ENCODE peak calls at places on chromosomes 6 and 20, in seven cellular contexts. E, Y, R, L, O, D and F are unnamed samples.
A peak's percentile ranks its signal among the peaks of the same experiment; 100 is the strongest.

GRCh38 chr6:69735029-69735428 is 61.8 kb downstream of the LMBRD1 start:
- DNase-seq in E (no peak), Y (no peak), R (no peak), L (peak; percentile 2), O (no peak), D (no peak), F (no peak)

GRCh38 chr20:1816384-1817381 is 78.5 kb upstream of the SIRPA start:
- DNase-seq in E (peak; percentile 86), Y (peak; percentile 63), R (no peak), L (no peak), O (no peak), D (no peak), F (no peak)

GRCh38 chr6:170423814-170424633 is 117.5 kb downstream of the FAM120B start:
- DNase-seq in E (no peak), Y (no peak), R (no peak), L (no peak), O (no peak), D (no peak), F (no peak)

GRCh38 chr6:43735642-43736199 is 34.3 kb upstream of the VEGFA start:
- DNase-seq in E (no peak), Y (no peak), R (no peak), L (no peak), O (no peak), D (no peak), F (no peak)

GRCh38 chr6:95203153-95203754 is 374.1 kb upstream of the MANEA start:
- DNase-seq in E (no peak), Y (peak; percentile 45), R (no peak), L (peak; percentile 52), O (no peak), D (peak; percentile 71), F (peak; percentile 48)

GRCh38 chr6:2823104-2823850 is 18.4 kb downstream of the SERPINB1 start:
- DNase-seq in E (no peak), Y (peak; percentile 36), R (no peak), L (no peak), O (no peak), D (peak; percentile 23), F (no peak)

GRCh38 chr6:167493961-167494697 is 169.2 kb downstream of the TTLL2 start:
- DNase-seq in E (no peak), Y (no peak), R (no peak), L (peak; percentile 37), O (no peak), D (no peak), F (no peak)

GRCh38 chr6:63573899-63574553 is 1.7 kb downstream of the LOC128125822 start:
- DNase-seq in E (peak; percentile 49), Y (peak; percentile 64), R (no peak), L (peak; percentile 40), O (peak; percentile 63), D (peak; percentile 80), F (peak; percentile 42)

GRCh38 chr6:42313941-42314570 is 96.4 kb upstream of the MRPS10 start:
- DNase-seq in E (no peak), Y (peak; percentile 86), R (no peak), L (no peak), O (no peak), D (peak; percentile 21), F (no peak)

GRCh38 chr6:41712651-41713103 is 22.7 kb downstream of the TFEB start:
- DNase-seq in E (peak; percentile 32), Y (no peak), R (no peak), L (no peak), O (peak; percentile 81), D (no peak), F (no peak)

GRCh38 chr6:41706876-41707564 is 28.4 kb downstream of the TFEB start:
- DNase-seq in E (peak; percentile 34), Y (peak; percentile 53), R (no peak), L (no peak), O (no peak), D (peak; percentile 58), F (no peak)

GRCh38 chr20:41664584-41664983 is 46.4 kb upstream of the CHD6 start:
- DNase-seq in E (peak; percentile 8), Y (peak; percentile 14), R (peak; percentile 42), L (no peak), O (no peak), D (no peak), F (no peak)

GRCh38 chr6:100488231-100488630 is 23.5 kb upstream of the SIM1 start:
- DNase-seq in E (no peak), Y (no peak), R (no peak), L (no peak), O (no peak), D (no peak), F (no peak)

GRCh38 chr20:42442728-42443127 is 747.0 kb downstream of the PTPRT start:
- DNase-seq in E (no peak), Y (no peak), R (no peak), L (no peak), O (no peak), D (no peak), F (no peak)

GRCh38 chr6:7846971-7847818 is 63.4 kb downstream of the TXNDC5 start:
- DNase-seq in E (no peak), Y (peak; percentile 74), R (no peak), L (no peak), O (no peak), D (no peak), F (no peak)

GRCh38 chr6:105041880-105042279 is 85.0 kb downstream of the LIN28B start:
- DNase-seq in E (no peak), Y (no peak), R (no peak), L (no peak), O (no peak), D (no peak), F (no peak)

GRCh38 chr6:125804264-125804663 is 13.5 kb downstream of the NCOA7 start:
- DNase-seq in E (no peak), Y (no peak), R (no peak), L (no peak), O (no peak), D (no peak), F (no peak)

GRCh38 chr6:43246301-43247114 is 3.2 kb downstream of the TTBK1 start:
- DNase-seq in E (no peak), Y (no peak), R (no peak), L (peak; percentile 69), O (peak; percentile 74), D (peak; percentile 53), F (peak; percentile 74)

GRCh38 chr6:139250296-139251274 is 41.2 kb downstream of the TXLNB start:
- DNase-seq in E (peak; percentile 17), Y (peak; percentile 59), R (peak; percentile 72), L (peak; percentile 61), O (peak; percentile 41), D (peak; percentile 72), F (peak; percentile 74)

GRCh38 chr6:15948930-15949900 is 179.7 kb upstream of the MYLIP start:
- DNase-seq in E (no peak), Y (no peak), R (no peak), L (peak; percentile 41), O (peak; percentile 79), D (peak; percentile 72), F (no peak)

GRCh38 chr6:130535242-130535641 is 169.4 kb downstream of the TMEM200A start:
- DNase-seq in E (no peak), Y (no peak), R (no peak), L (no peak), O (no peak), D (no peak), F (no peak)

GRCh38 chr6:130534627-130535026 is 168.8 kb downstream of the TMEM200A start:
- DNase-seq in E (no peak), Y (no peak), R (no peak), L (no peak), O (no peak), D (no peak), F (no peak)

DNA sequence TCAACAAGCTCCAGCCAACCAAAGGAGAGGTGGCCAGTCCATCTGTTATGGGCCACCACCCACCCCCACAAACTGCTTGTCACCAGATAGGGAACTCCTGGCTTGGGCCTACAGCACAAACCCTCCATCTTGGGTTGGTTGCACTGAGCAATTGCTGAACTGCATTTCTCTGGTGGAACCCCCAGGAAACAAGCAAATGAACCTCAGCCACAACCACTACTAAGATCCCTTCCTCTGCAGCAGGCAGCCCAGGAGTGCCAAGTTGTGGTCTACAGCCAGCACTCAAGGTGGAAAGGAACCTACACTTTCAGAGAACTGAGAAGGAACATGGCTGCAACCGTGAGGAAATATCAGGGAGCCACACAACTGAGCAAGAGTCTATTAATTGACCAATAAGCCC is 171.6 kb downstream of the TMEM200A start:
- DNase-seq in E (no peak), Y (no peak), R (no peak), L (no peak), O (no peak), D (no peak), F (no peak)
- TF ChIP-seq CTCF in E (no peak), Y (no peak), R (no peak), L (no peak), O (no peak), D (no peak), F (no peak)

DNA sequence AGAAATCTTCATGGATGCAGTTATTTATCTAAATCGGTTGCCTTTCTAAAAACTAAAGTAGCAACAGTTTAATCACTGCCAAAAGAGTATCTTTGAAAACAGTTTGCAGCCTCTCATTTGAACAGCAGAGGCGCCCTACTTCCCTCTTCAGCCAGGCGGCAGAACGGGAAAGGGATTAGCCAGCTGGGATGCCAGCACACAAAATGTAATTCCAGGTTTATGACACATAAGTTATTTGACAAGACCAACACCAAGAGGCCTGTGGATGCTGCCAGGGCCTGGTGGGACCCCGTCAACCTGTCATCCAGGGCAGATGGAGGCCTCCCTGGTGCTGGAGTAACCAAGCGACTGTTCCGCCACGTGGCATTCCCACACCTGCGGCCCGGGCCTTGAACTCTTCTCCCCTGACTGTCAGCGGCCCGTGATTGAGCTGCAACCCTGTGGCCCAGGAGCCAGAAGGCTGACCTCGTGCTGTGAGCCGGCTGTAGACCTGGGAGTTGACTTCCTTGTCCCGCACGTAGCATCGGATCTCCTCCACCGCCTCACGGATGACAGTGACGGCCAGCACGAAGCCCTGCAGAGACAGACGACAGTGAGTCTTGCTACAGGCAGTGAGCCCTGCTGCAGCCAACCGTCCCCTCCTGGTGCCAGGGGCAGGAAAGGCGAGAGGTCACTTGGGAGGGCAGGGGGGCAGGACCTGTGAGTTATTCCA is 55.5 kb downstream of the ATP9A start:
- DNase-seq in E (peak; percentile 16), Y (peak; percentile 39), R (no peak), L (peak; percentile 64), O (peak; percentile 34), D (peak; percentile 23), F (peak; percentile 31)
- TF ChIP-seq CTCF in E (peak; percentile 56), Y (peak; percentile 43), R (no peak), L (peak; percentile 57), O (no peak), D (peak; percentile 23), F (peak; percentile 28)

DNA sequence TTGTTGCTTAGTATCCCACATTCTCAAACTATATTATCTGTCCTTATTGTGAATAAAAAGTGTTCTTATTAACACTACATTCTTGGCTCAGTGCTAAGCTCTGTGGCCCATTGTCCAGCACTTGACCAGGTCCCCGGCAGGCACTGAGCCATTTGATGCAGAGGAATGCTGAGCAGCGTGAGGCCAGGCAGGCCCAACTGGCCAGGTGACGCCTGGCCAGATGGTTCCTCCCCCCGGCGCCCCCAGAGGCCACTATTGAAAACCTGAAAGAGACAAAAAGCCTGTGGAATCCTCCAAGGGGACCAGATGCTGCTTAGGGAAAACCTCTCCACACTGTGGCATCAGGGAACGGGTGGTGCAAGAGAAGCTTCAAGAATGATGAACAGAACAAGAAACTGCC is 597.5 kb upstream of the JAG1 start:
- DNase-seq in E (no peak), Y (no peak), R (no peak), L (peak; percentile 43), O (peak; percentile 20), D (no peak), F (peak; percentile 40)
- TF ChIP-seq CTCF in E (peak; percentile 30), Y (no peak), R (no peak), L (no peak), O (no peak), D (no peak), F (no peak)

GRCh38 chr6:78770766-78771165 is 96.6 kb upstream of the IRAK1BP1 start:
- DNase-seq in E (no peak), Y (no peak), R (no peak), L (no peak), O (no peak), D (no peak), F (no peak)
- TF ChIP-seq CTCF in E (no peak), Y (peak; percentile 18), R (no peak), L (no peak), O (no peak), D (no peak), F (no peak)